ENCODE peak calls at places on chromosomes 5 and 9, in six cellular contexts. One of them, this sample, is unnamed.

GRCh38 chr9:134636142-134636507 is 5.5 kb upstream of the COL5A1 start:
- DNase-seq in K562: no peak
- DNase-seq in endothelial cell of umbilical vein: no peak
- DNase-seq in A549: no peak
- DNase-seq in GM12878: no peak
- DNase-seq in HepG2: no peak
- DNase-seq in this sample: no peak

GRCh38 chr9:91033802-91034201 is 232.2 kb downstream of the SYK start:
- DNase-seq in K562: peak; percentile 13
- DNase-seq in endothelial cell of umbilical vein: no peak
- DNase-seq in GM12878: no peak
- DNase-seq in HepG2: peak; percentile 13
- DNase-seq in A549: no peak
- DNase-seq in this sample: peak; percentile 62

GRCh38 chr5:177241768-177242167 is 61.8 kb downstream of the RAB24 start:
- DNase-seq in HepG2: no peak
- DNase-seq in GM12878: no peak
- DNase-seq in K562: no peak
- DNase-seq in endothelial cell of umbilical vein: no peak
- DNase-seq in A549: no peak
- DNase-seq in this sample: no peak

GRCh38 chr5:53419247-53419646 is 61.2 kb upstream of the FST start:
- DNase-seq in A549: no peak
- DNase-seq in HepG2: no peak
- DNase-seq in K562: no peak
- DNase-seq in endothelial cell of umbilical vein: no peak
- DNase-seq in GM12878: no peak
- DNase-seq in this sample: no peak

GRCh38 chr5:99187611-99188010 is 258.8 kb upstream of the CHD1 start:
- DNase-seq in endothelial cell of umbilical vein: peak; percentile 3
- DNase-seq in GM12878: no peak
- DNase-seq in HepG2: no peak
- DNase-seq in A549: no peak
- DNase-seq in K562: no peak
- DNase-seq in this sample: no peak

GRCh38 chr5:44952376-44952775 is 143.6 kb downstream of the MRPS30 start:
- DNase-seq in K562: peak; percentile 29
- DNase-seq in endothelial cell of umbilical vein: peak; percentile 54
- DNase-seq in A549: peak; percentile 4
- DNase-seq in HepG2: peak; percentile 18
- DNase-seq in GM12878: peak; percentile 5
- DNase-seq in this sample: peak; percentile 66

GRCh38 chr5:56320686-56321085 is 87.6 kb upstream of the ANKRD55 start:
- DNase-seq in GM12878: no peak
- DNase-seq in K562: no peak
- DNase-seq in HepG2: no peak
- DNase-seq in A549: no peak
- DNase-seq in endothelial cell of umbilical vein: no peak
- DNase-seq in this sample: no peak

GRCh38 chr9:86939896-86940295 is 7.4 kb downstream of the GAS1 start:
- DNase-seq in GM12878: no peak
- DNase-seq in HepG2: no peak
- DNase-seq in A549: no peak
- DNase-seq in endothelial cell of umbilical vein: no peak
- DNase-seq in K562: no peak
- DNase-seq in this sample: no peak

GRCh38 chr5:135243194-135244191 is 155.5 kb downstream of the MACROH2A1 start:
- DNase-seq in K562: no peak
- DNase-seq in endothelial cell of umbilical vein: no peak
- DNase-seq in GM12878: no peak
- DNase-seq in HepG2: peak; percentile 39
- DNase-seq in A549: no peak
- DNase-seq in this sample: no peak

GRCh38 chr9:37626708-37627293 is 24.0 kb upstream of the FRMPD1 start:
- DNase-seq in K562: no peak
- DNase-seq in GM12878: no peak
- DNase-seq in HepG2: no peak
- DNase-seq in endothelial cell of umbilical vein: no peak
- DNase-seq in A549: no peak
- DNase-seq in this sample: no peak

GRCh38 chr5:170479484-170479883 is 24.3 kb upstream of the KCNIP1 start:
- DNase-seq in K562: no peak
- DNase-seq in endothelial cell of umbilical vein: peak; percentile 71
- DNase-seq in HepG2: no peak
- DNase-seq in A549: peak; percentile 68
- DNase-seq in GM12878: no peak
- DNase-seq in this sample: no peak

DNA sequence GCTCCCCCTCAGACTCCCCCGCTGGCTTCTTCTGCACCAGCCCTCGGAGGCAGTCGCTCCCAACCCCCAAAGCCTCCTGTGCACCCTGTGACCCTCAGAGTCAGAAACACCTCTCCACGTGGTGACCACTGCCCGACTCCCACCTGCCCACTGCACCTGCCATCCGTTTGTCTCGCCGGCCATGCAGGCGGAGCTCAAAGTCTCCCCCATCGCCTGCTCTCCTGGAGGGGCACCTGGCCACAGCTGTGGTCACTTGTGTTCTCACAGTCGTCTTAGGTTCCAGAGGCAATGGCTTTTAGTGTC is 38.2 kb downstream of the MRPL36 start:
- DNase-seq in A549: no peak
- DNase-seq in HepG2: no peak
- DNase-seq in endothelial cell of umbilical vein: no peak
- DNase-seq in GM12878: no peak
- DNase-seq in K562: no peak
- DNase-seq in this sample: no peak
- TF ChIP-seq MAX in A549: no peak
- TF ChIP-seq MAX in HepG2: no peak
- TF ChIP-seq MAX in endothelial cell of umbilical vein: no peak
- TF ChIP-seq MAX in GM12878: no peak
- TF ChIP-seq MAX in K562: no peak
- TF ChIP-seq MAX in this sample: no peak

GRCh38 chr9:801399-802071 is 40.0 kb upstream of the DMRT1 start:
- DNase-seq in GM12878: no peak
- DNase-seq in HepG2: no peak
- DNase-seq in A549: no peak
- DNase-seq in endothelial cell of umbilical vein: peak; percentile 90
- DNase-seq in K562: no peak
- DNase-seq in this sample: no peak
- TF ChIP-seq MYC in GM12878: no peak
- TF ChIP-seq MYC in HepG2: no peak
- TF ChIP-seq MYC in A549: no peak
- TF ChIP-seq MYC in endothelial cell of umbilical vein: no peak
- TF ChIP-seq MYC in K562: no peak
- TF ChIP-seq MYC in this sample: no peak

GRCh38 chr9:72954431-72955420 is 1.9 kb upstream of the ALDH1A1 start:
- DNase-seq in endothelial cell of umbilical vein: no peak
- DNase-seq in A549: no peak
- DNase-seq in GM12878: no peak
- DNase-seq in K562: no peak
- DNase-seq in HepG2: no peak
- DNase-seq in this sample: no peak
- TF ChIP-seq MAX in endothelial cell of umbilical vein: no peak
- TF ChIP-seq MAX in A549: peak; percentile 54
- TF ChIP-seq MAX in GM12878: no peak
- TF ChIP-seq MAX in K562: no peak
- TF ChIP-seq MAX in HepG2: no peak
- TF ChIP-seq MAX in this sample: no peak

GRCh38 chr5:50751064-50751657 is 84.7 kb downstream of the PARP8 start:
- DNase-seq in K562: peak; percentile 17
- DNase-seq in endothelial cell of umbilical vein: no peak
- DNase-seq in HepG2: peak; percentile 30
- DNase-seq in A549: peak; percentile 2
- DNase-seq in GM12878: peak; percentile 27
- DNase-seq in this sample: peak; percentile 77
- TF ChIP-seq MYC in K562: no peak
- TF ChIP-seq MYC in endothelial cell of umbilical vein: no peak
- TF ChIP-seq MYC in HepG2: no peak
- TF ChIP-seq MYC in A549: no peak
- TF ChIP-seq MYC in GM12878: no peak
- TF ChIP-seq MYC in this sample: no peak

This sample was measured in NB4.